ENCODE peak calls at places on chromosomes 3 and 15, in eight cellular contexts. L is GM12865; U is neuronal stem cell; E is activated T-helper 2 cell treated with anti-CD3 and anti-CD28 coated beads, Interferon-gamma antibody, Interleukin-2, Interleukin-4, amounts not matched to agents 10 μg/mL and 5 μg/mL and 100 μg/mL, durations not matched to agents 14 hours and 24 hours and 36 hours; V is Caki2; F is activated effector memory CD4-positive, alpha-beta T cell treated with anti-CD3 and anti-CD28 coated beads, Interleukin-2, amount 50 U/mL, for 16 hours; B is activated T-cell treated with anti-CD3 and anti-CD28 coated beads, Interleukin-2, amount 50 U/mL, for 4 hours; M is T-helper 1 cell. K is an unnamed sample.

GRCh38 chr15:101023501-101024110 is 104.4 kb downstream of the LRRK1 start:
- DNase-seq in L (no peak), U (no peak), E (peak; percentile 3), V (no peak), F (no peak), B (no peak), M (no peak), K (no peak)

GRCh38 chr3:197753263-197753662 is 3.6 kb downstream of the FYTTD1 start:
- DNase-seq in L (peak; percentile 27), U (no peak), E (no peak), V (no peak), F (no peak), B (no peak), M (no peak), K (no peak)

GRCh38 chr3:122577409-122578028 is at the start of gene PARP15:
- DNase-seq in L (peak; percentile 74), U (no peak), E (peak; percentile 44), V (no peak), F (peak; percentile 76), B (peak; percentile 30), M (peak; percentile 66), K (peak; percentile 47)

GRCh38 chr3:31959951-31960792 is 20.9 kb downstream of the OSBPL10 start:
- DNase-seq in L (no peak), U (no peak), E (no peak), V (no peak), F (no peak), B (no peak), M (no peak), K (no peak)

GRCh38 chr15:76898102-76898501 is 7.0 kb downstream of the SCAPER start:
- DNase-seq in L (no peak), U (no peak), E (no peak), V (no peak), F (no peak), B (no peak), M (no peak), K (no peak)

GRCh38 chr3:9600597-9600996 is 47.0 kb upstream of the LHFPL4 start:
- DNase-seq in L (peak; percentile 1), U (no peak), E (no peak), V (no peak), F (no peak), B (no peak), M (peak; percentile 5), K (no peak)

GRCh38 chr15:37774961-37775360 is 159.5 kb upstream of the TMCO5A start:
- DNase-seq in L (no peak), U (no peak), E (no peak), V (no peak), F (no peak), B (no peak), M (no peak), K (no peak)

GRCh38 chr15:92611995-92612745 is 43.4 kb downstream of the FAM174B start:
- DNase-seq in L (peak; percentile 40), U (no peak), E (no peak), V (no peak), F (peak; percentile 53), B (no peak), M (no peak), K (no peak)

GRCh38 chr3:24199775-24200247 is 254.7 kb downstream of the NR1D2 start:
- DNase-seq in L (no peak), U (no peak), E (no peak), V (no peak), F (no peak), B (no peak), M (no peak), K (no peak)

GRCh38 chr3:61288446-61288845 is 37.2 kb upstream of the FHIT start:
- DNase-seq in L (no peak), U (no peak), E (no peak), V (no peak), F (no peak), B (no peak), M (no peak), K (no peak)

GRCh38 chr3:131221731-131222130 is 159.8 kb upstream of the NUDT16 start:
- DNase-seq in L (no peak), U (no peak), E (no peak), V (no peak), F (no peak), B (no peak), M (no peak), K (no peak)

K was measured in GM10248.